ENCODE peak calls at places on chromosome 3, in five cellular contexts. One of them, this sample, is unnamed.

GRCh38 chr3:129528589-129529100 is at the start of gene RHO:
- DNase-seq in HTR-8/SVneo: no peak
- DNase-seq in stimulated activated naive CD8-positive, alpha-beta T cell treated with anti-CD3 and anti-CD28 coated beads, Interleukin-15, Interleukin-2, amounts not matched to agents 100 U/mL and 50 U/mL, for 24 hours: no peak
- DNase-seq in SW 1271: no peak
- DNase-seq in kidney glomerular epithelial cell: no peak
- DNase-seq in this sample: no peak

GRCh38 chr3:27712136-27713065 is 9.7 kb downstream of the EOMES start:
- DNase-seq in HTR-8/SVneo: peak; percentile 81
- DNase-seq in stimulated activated naive CD8-positive, alpha-beta T cell treated with anti-CD3 and anti-CD28 coated beads, Interleukin-15, Interleukin-2, amounts not matched to agents 100 U/mL and 50 U/mL, for 24 hours: peak; percentile 81
- DNase-seq in SW 1271: peak; percentile 39
- DNase-seq in kidney glomerular epithelial cell: peak; percentile 55
- DNase-seq in this sample: peak; percentile 79

GRCh38 chr3:21059409-21059808 is 691.6 kb downstream of the ZNF385D start:
- DNase-seq in HTR-8/SVneo: no peak
- DNase-seq in stimulated activated naive CD8-positive, alpha-beta T cell treated with anti-CD3 and anti-CD28 coated beads, Interleukin-15, Interleukin-2, amounts not matched to agents 100 U/mL and 50 U/mL, for 24 hours: no peak
- DNase-seq in SW 1271: no peak
- DNase-seq in kidney glomerular epithelial cell: no peak
- DNase-seq in this sample: no peak

GRCh38 chr3:64395490-64395889 is 170.2 kb upstream of the PRICKLE2 start:
- DNase-seq in HTR-8/SVneo: no peak
- DNase-seq in stimulated activated naive CD8-positive, alpha-beta T cell treated with anti-CD3 and anti-CD28 coated beads, Interleukin-15, Interleukin-2, amounts not matched to agents 100 U/mL and 50 U/mL, for 24 hours: no peak
- DNase-seq in SW 1271: no peak
- DNase-seq in kidney glomerular epithelial cell: no peak
- DNase-seq in this sample: no peak

GRCh38 chr3:165523801-165524200 is 313.4 kb downstream of the BCHE start:
- DNase-seq in HTR-8/SVneo: no peak
- DNase-seq in stimulated activated naive CD8-positive, alpha-beta T cell treated with anti-CD3 and anti-CD28 coated beads, Interleukin-15, Interleukin-2, amounts not matched to agents 100 U/mL and 50 U/mL, for 24 hours: no peak
- DNase-seq in SW 1271: peak; percentile 11
- DNase-seq in kidney glomerular epithelial cell: peak; percentile 18
- DNase-seq in this sample: peak; percentile 72

GRCh38 chr3:119630562-119631329 is 29.6 kb downstream of the POPDC2 start:
- DNase-seq in HTR-8/SVneo: no peak
- DNase-seq in stimulated activated naive CD8-positive, alpha-beta T cell treated with anti-CD3 and anti-CD28 coated beads, Interleukin-15, Interleukin-2, amounts not matched to agents 100 U/mL and 50 U/mL, for 24 hours: no peak
- DNase-seq in SW 1271: no peak
- DNase-seq in kidney glomerular epithelial cell: peak; percentile 31
- DNase-seq in this sample: peak; percentile 45

GRCh38 chr3:13073976-13074375 is 747 bp upstream of the IQSEC1 start:
- DNase-seq in HTR-8/SVneo: no peak
- DNase-seq in stimulated activated naive CD8-positive, alpha-beta T cell treated with anti-CD3 and anti-CD28 coated beads, Interleukin-15, Interleukin-2, amounts not matched to agents 100 U/mL and 50 U/mL, for 24 hours: no peak
- DNase-seq in SW 1271: no peak
- DNase-seq in kidney glomerular epithelial cell: no peak
- DNase-seq in this sample: no peak

GRCh38 chr3:168081171-168081771 is 14.5 kb downstream of the GOLIM4 start:
- DNase-seq in HTR-8/SVneo: no peak
- DNase-seq in stimulated activated naive CD8-positive, alpha-beta T cell treated with anti-CD3 and anti-CD28 coated beads, Interleukin-15, Interleukin-2, amounts not matched to agents 100 U/mL and 50 U/mL, for 24 hours: no peak
- DNase-seq in SW 1271: no peak
- DNase-seq in kidney glomerular epithelial cell: no peak
- DNase-seq in this sample: no peak

GRCh38 chr3:36700537-36701248 is 63.7 kb downstream of the DCLK3 start:
- DNase-seq in HTR-8/SVneo: peak; percentile 60
- DNase-seq in stimulated activated naive CD8-positive, alpha-beta T cell treated with anti-CD3 and anti-CD28 coated beads, Interleukin-15, Interleukin-2, amounts not matched to agents 100 U/mL and 50 U/mL, for 24 hours: peak; percentile 56
- DNase-seq in SW 1271: no peak
- DNase-seq in kidney glomerular epithelial cell: peak; percentile 67
- DNase-seq in this sample: peak; percentile 85

GRCh38 chr3:50401973-50402372 is 42.7 kb upstream of the TMEM115 start:
- DNase-seq in HTR-8/SVneo: no peak
- DNase-seq in stimulated activated naive CD8-positive, alpha-beta T cell treated with anti-CD3 and anti-CD28 coated beads, Interleukin-15, Interleukin-2, amounts not matched to agents 100 U/mL and 50 U/mL, for 24 hours: no peak
- DNase-seq in SW 1271: no peak
- DNase-seq in kidney glomerular epithelial cell: no peak
- DNase-seq in this sample: no peak

GRCh38 chr3:9600597-9600996 is 47.0 kb upstream of the LHFPL4 start:
- DNase-seq in HTR-8/SVneo: no peak
- DNase-seq in stimulated activated naive CD8-positive, alpha-beta T cell treated with anti-CD3 and anti-CD28 coated beads, Interleukin-15, Interleukin-2, amounts not matched to agents 100 U/mL and 50 U/mL, for 24 hours: peak; percentile 16
- DNase-seq in SW 1271: no peak
- DNase-seq in kidney glomerular epithelial cell: no peak
- DNase-seq in this sample: peak; percentile 45

GRCh38 chr3:45958333-45958791 is 15.1 kb downstream of the CXCR6 start:
- DNase-seq in HTR-8/SVneo: no peak
- DNase-seq in stimulated activated naive CD8-positive, alpha-beta T cell treated with anti-CD3 and anti-CD28 coated beads, Interleukin-15, Interleukin-2, amounts not matched to agents 100 U/mL and 50 U/mL, for 24 hours: no peak
- DNase-seq in SW 1271: no peak
- DNase-seq in kidney glomerular epithelial cell: no peak
- DNase-seq in this sample: peak; percentile 42

GRCh38 chr3:29557825-29558224 is 277.0 kb downstream of the RBMS3 start:
- DNase-seq in HTR-8/SVneo: no peak
- DNase-seq in stimulated activated naive CD8-positive, alpha-beta T cell treated with anti-CD3 and anti-CD28 coated beads, Interleukin-15, Interleukin-2, amounts not matched to agents 100 U/mL and 50 U/mL, for 24 hours: no peak
- DNase-seq in SW 1271: no peak
- DNase-seq in kidney glomerular epithelial cell: no peak
- DNase-seq in this sample: no peak

GRCh38 chr3:70179111-70179510 is 133.3 kb downstream of the MDFIC2 start:
- DNase-seq in HTR-8/SVneo: no peak
- DNase-seq in stimulated activated naive CD8-positive, alpha-beta T cell treated with anti-CD3 and anti-CD28 coated beads, Interleukin-15, Interleukin-2, amounts not matched to agents 100 U/mL and 50 U/mL, for 24 hours: no peak
- DNase-seq in SW 1271: no peak
- DNase-seq in kidney glomerular epithelial cell: no peak
- DNase-seq in this sample: no peak

GRCh38 chr3:107432646-107433045 is 55.4 kb downstream of the CCDC54 start:
- DNase-seq in HTR-8/SVneo: no peak
- DNase-seq in stimulated activated naive CD8-positive, alpha-beta T cell treated with anti-CD3 and anti-CD28 coated beads, Interleukin-15, Interleukin-2, amounts not matched to agents 100 U/mL and 50 U/mL, for 24 hours: no peak
- DNase-seq in SW 1271: no peak
- DNase-seq in kidney glomerular epithelial cell: no peak
- DNase-seq in this sample: peak; percentile 44

GRCh38 chr3:14852721-14853120 is 34.0 kb downstream of the FGD5 start:
- DNase-seq in HTR-8/SVneo: no peak
- DNase-seq in stimulated activated naive CD8-positive, alpha-beta T cell treated with anti-CD3 and anti-CD28 coated beads, Interleukin-15, Interleukin-2, amounts not matched to agents 100 U/mL and 50 U/mL, for 24 hours: no peak
- DNase-seq in SW 1271: no peak
- DNase-seq in kidney glomerular epithelial cell: no peak
- DNase-seq in this sample: no peak

GRCh38 chr3:133987136-133987535 is 42.6 kb downstream of the SLCO2A1 start:
- DNase-seq in HTR-8/SVneo: no peak
- DNase-seq in stimulated activated naive CD8-positive, alpha-beta T cell treated with anti-CD3 and anti-CD28 coated beads, Interleukin-15, Interleukin-2, amounts not matched to agents 100 U/mL and 50 U/mL, for 24 hours: no peak
- DNase-seq in SW 1271: no peak
- DNase-seq in kidney glomerular epithelial cell: no peak
- DNase-seq in this sample: peak; percentile 26